ENCODE peak calls at places on chromosomes 5 and 9, in four cellular contexts. C, E, V and D are unnamed samples.

GRCh38 chr5:173473293-173473692 is 143.2 kb downstream of the BOD1 start:
- DNase-seq in C (peak; percentile 79), E (no peak), V (no peak), D (no peak)

GRCh38 chr5:172683696-172684464 is 42.8 kb downstream of the NEURL1B start:
- DNase-seq in C (no peak), E (no peak), V (no peak), D (no peak)

GRCh38 chr9:94865599-94866456 is 139.3 kb downstream of the AOPEP start:
- DNase-seq in C (no peak), E (no peak), V (no peak), D (no peak)

GRCh38 chr5:27403248-27403882 is 365.0 kb upstream of the CDH9 start:
- DNase-seq in C (peak; percentile 46), E (peak; percentile 12), V (no peak), D (no peak)

GRCh38 chr5:153783278-153783677 is 255.4 kb downstream of the FAM114A2 start:
- DNase-seq in C (no peak), E (no peak), V (no peak), D (no peak)

GRCh38 chr5:170691623-170692022 is 91.9 kb upstream of the GABRP start:
- DNase-seq in C (no peak), E (no peak), V (no peak), D (no peak)

GRCh38 chr9:16530669-16531461 is 339.6 kb downstream of the BNC2 start:
- DNase-seq in C (no peak), E (peak; percentile 98), V (no peak), D (no peak)

GRCh38 chr5:96627792-96628191 is 34.4 kb upstream of the CAST start:
- DNase-seq in C (peak; percentile 62), E (no peak), V (no peak), D (no peak)

GRCh38 chr5:113552137-113552536 is 38.6 kb downstream of the YTHDC2 start:
- DNase-seq in C (no peak), E (no peak), V (no peak), D (no peak)

GRCh38 chr9:93598647-93599241 is 22.4 kb downstream of the PHF2 start:
- DNase-seq in C (no peak), E (peak; percentile 39), V (no peak), D (no peak)

GRCh38 chr9:35257986-35258664 is 96.3 kb downstream of the UNC13B start:
- DNase-seq in C (no peak), E (peak; percentile 76), V (no peak), D (no peak)

GRCh38 chr5:136212252-136212721 is 19.3 kb upstream of the SMIM32 start:
- DNase-seq in C (peak; percentile 55), E (peak; percentile 64), V (no peak), D (no peak)

GRCh38 chr5:38554860-38555259 is 1.6 kb downstream of the LIFR start:
- DNase-seq in C (no peak), E (no peak), V (no peak), D (no peak)

GRCh38 chr5:89546658-89547057 is 663.7 kb upstream of the MEF2C start:
- DNase-seq in C (no peak), E (no peak), V (no peak), D (no peak)

GRCh38 chr5:40879163-40879942 is 29.9 kb upstream of the C7 start:
- DNase-seq in C (peak; percentile 66), E (peak; percentile 25), V (no peak), D (no peak)

GRCh38 chr5:107548477-107548876 is 122.3 kb downstream of the EFNA5 start:
- DNase-seq in C (no peak), E (no peak), V (no peak), D (no peak)

GRCh38 chr5:67453526-67453925 is 256.9 kb upstream of the CD180 start:
- DNase-seq in C (no peak), E (no peak), V (no peak), D (no peak)

GRCh38 chr9:122642226-122642625 is 15.2 kb downstream of the OR1B1 start:
- DNase-seq in C (peak; percentile 15), E (peak; percentile 43), V (no peak), D (no peak)

GRCh38 chr9:122202099-122202498 is 26.7 kb downstream of the LHX6 start:
- DNase-seq in C (no peak), E (no peak), V (no peak), D (no peak)

GRCh38 chr9:83935276-83935890 is 14.2 kb upstream of the KIF27 start:
- DNase-seq in C (peak; percentile 63), E (peak; percentile 61), V (no peak), D (no peak)

GRCh38 chr9:134049772-134050588 is 17.8 kb downstream of the BRD3 start:
- DNase-seq in C (no peak), E (no peak), V (no peak), D (no peak)

GRCh38 chr5:140388052-140388451 is 13.6 kb upstream of the ANKHD1 start:
- DNase-seq in C (no peak), E (no peak), V (no peak), D (no peak)

GRCh38 chr5:101806410-101806809 is 489.7 kb downstream of the SLCO4C1 start:
- DNase-seq in C (no peak), E (no peak), V (no peak), D (no peak)

GRCh38 chr5:140862441-140863295 is 6.1 kb upstream of the PCDHA11 start:
- DNase-seq in C (no peak), E (no peak), V (no peak), D (no peak)

GRCh38 chr9:99090366-99091130 is 14.4 kb upstream of the TGFBR1 start:
- DNase-seq in C (no peak), E (no peak), V (no peak), D (no peak)

GRCh38 chr5:68287976-68288755 is 72.6 kb downstream of the PIK3R1 start:
- DNase-seq in C (peak; percentile 28), E (peak; percentile 60), V (no peak), D (no peak)

GRCh38 chr9:121686930-121687541 is 35.6 kb downstream of the DAB2IP start:
- DNase-seq in C (peak; percentile 71), E (peak; percentile 78), V (no peak), D (no peak)

GRCh38 chr9:95048225-95049087 is 269.1 kb downstream of the FANCC start:
- DNase-seq in C (peak; percentile 49), E (peak; percentile 93), V (no peak), D (no peak)

GRCh38 chr9:76624381-76625048 is 139.7 kb upstream of the PCA3 start:
- DNase-seq in C (no peak), E (no peak), V (no peak), D (peak; percentile 9)

GRCh38 chr9:26234865-26235264 is 556.6 kb upstream of the TUSC1 start:
- DNase-seq in C (no peak), E (peak; percentile 2), V (no peak), D (no peak)

GRCh38 chr5:177194278-177194677 is 60.7 kb downstream of the NSD1 start:
- DNase-seq in C (peak; percentile 94), E (peak; percentile 91), V (peak; percentile 94), D (peak; percentile 92)

GRCh38 chr5:65125681-65126080 is 356.0 kb downstream of the ADAMTS6 start:
- DNase-seq in C (no peak), E (no peak), V (no peak), D (no peak)

GRCh38 chr9:86126998-86127972 is 27.9 kb upstream of the GOLM1 start:
- DNase-seq in C (peak; percentile 87), E (peak; percentile 77), V (peak; percentile 93), D (peak; percentile 16)

GRCh38 chr5:88925692-88926490 is 42.9 kb upstream of the MEF2C start:
- DNase-seq in C (peak; percentile 64), E (peak; percentile 39), V (no peak), D (no peak)

GRCh38 chr9:125428060-125428481 is 166.4 kb downstream of the GAPVD1 start:
- DNase-seq in C (peak; percentile 54), E (peak; percentile 27), V (no peak), D (no peak)

GRCh38 chr9:75139201-75139600 is 50.9 kb downstream of the OSTF1 start:
- DNase-seq in C (no peak), E (no peak), V (no peak), D (no peak)

GRCh38 chr9:136364369-136364748 is 815 bp upstream of the DNLZ start:
- DNase-seq in C (no peak), E (no peak), V (no peak), D (no peak)

GRCh38 chr9:136363606-136364368 is at the start of gene DNLZ:
- DNase-seq in C (peak; percentile 78), E (peak; percentile 85), V (no peak), D (no peak)

GRCh38 chr9:136361757-136362449 is 1.6 kb downstream of the DNLZ start:
- DNase-seq in C (no peak), E (no peak), V (no peak), D (no peak)

GRCh38 chr9:136362450-136362784 is 1.1 kb downstream of the DNLZ start:
- DNase-seq in C (no peak), E (no peak), V (no peak), D (no peak)

GRCh38 chr9:136363106-136363605 is 388 bp downstream of the DNLZ start:
- DNase-seq in C (peak; percentile 88), E (peak; percentile 96), V (peak; percentile 54), D (peak; percentile 59)
- H3K4me3 ChIP-seq in C (peak overlapping the region; percentile 71), E (peak overlapping the region; percentile 64), V (peak overlapping the region; percentile 67), D (peak overlapping the region; percentile 77)

GRCh38 chr9:7360513-7360912 is 439.1 kb downstream of the DMAC1 start:
- DNase-seq in C (no peak), E (no peak), V (no peak), D (no peak)
- TF ChIP-seq CTCF in C (no peak), E (no peak), V (no peak), D (no peak)

GRCh38 chr9:130237071-130237470 is 28.5 kb upstream of the HMCN2 start:
- DNase-seq in C (no peak), E (peak; percentile 86), V (no peak), D (no peak)

GRCh38 chr9:130237763-130238524 is 27.6 kb upstream of the HMCN2 start:
- DNase-seq in C (no peak), E (no peak), V (no peak), D (no peak)

GRCh38 chr9:130234340-130235260 is 31.0 kb upstream of the HMCN2 start:
- DNase-seq in C (peak; percentile 6), E (no peak), V (no peak), D (no peak)

GRCh38 chr9:130236436-130236985 is 29.0 kb upstream of the HMCN2 start:
- DNase-seq in C (no peak), E (no peak), V (no peak), D (no peak)

DNA sequence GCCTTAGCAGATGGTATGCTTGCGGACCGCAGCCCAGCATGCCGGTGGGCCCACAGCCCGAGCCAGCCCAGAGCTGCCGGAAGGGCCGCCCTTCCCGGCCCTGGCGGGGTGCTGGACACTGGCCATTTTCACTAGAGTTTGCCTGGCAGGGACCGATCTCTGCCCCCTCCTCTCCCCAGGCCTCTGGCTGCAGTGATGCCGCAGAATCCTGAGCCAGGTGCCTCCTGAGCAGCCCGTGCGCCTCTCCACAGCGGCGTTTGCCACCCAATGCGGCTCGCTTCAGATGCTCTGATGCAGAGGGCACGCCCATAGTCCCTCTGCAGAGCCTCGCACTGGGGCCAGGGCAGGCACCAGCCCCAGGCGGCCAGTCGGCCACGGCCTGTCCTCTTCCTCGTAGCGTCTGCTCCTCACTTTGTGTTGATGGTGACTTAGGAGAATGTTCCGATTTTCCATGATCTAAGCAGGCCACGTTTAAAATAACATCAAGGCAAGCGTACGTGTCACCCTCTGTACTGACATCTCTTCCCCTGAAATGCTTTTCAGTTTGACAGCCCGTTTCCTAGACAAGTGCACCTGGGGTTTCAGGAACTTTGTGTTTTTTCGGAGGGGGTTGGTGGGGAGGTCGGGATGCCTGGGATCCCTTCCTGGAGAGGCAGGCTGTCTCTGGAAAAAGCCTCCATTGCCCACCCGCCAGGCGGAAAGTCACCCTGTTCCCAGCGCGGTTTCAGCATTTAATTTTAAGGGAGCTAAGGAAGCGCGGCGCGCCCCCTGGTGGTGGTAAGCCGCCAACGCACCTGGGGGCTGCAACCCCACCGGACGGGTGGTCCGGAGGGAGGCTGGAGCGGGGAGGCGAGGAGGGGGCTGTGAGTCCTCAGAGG is 29.8 kb upstream of the HMCN2 start:
- DNase-seq in C (peak; percentile 53), E (peak; percentile 50), V (no peak), D (no peak)
- H3K4me3 ChIP-seq in C (no peak overlapping the region), E (no peak overlapping the region), V (no peak overlapping the region), D (no peak overlapping the region)

GRCh38 chr9:128412120-128412790 is 8.4 kb upstream of the CERCAM start:
- DNase-seq in C (peak; percentile 52), E (peak; percentile 46), V (no peak), D (no peak)
- TF ChIP-seq CTCF in C (peak; percentile 58), E (peak; percentile 64), V (peak; percentile 65), D (peak; percentile 63)